ENCODE peak calls at places on chromosome 11, in seven cellular contexts. One of them, this sample, is unnamed.

GRCh38 chr11:9748361-9748970 is 84.6 kb downstream of the SWAP70 start:
- DNase-seq in HEK293T: peak; percentile 65
- DNase-seq in activated CD8-positive, alpha-beta memory T cell treated with anti-CD3 and anti-CD28 coated beads for 24 hours: peak; percentile 77
- DNase-seq in A172: peak; percentile 85
- DNase-seq in body of pancreas: peak; percentile 67
- DNase-seq in stimulated activated CD8-positive, alpha-beta memory T cell treated with anti-CD3 and anti-CD28 coated beads, Interleukin-12 subunit alpha, Interleukin-12 subunit beta, amount 100 ng/mL, for 1 hour: peak; percentile 24
- DNase-seq in activated CD4-positive, alpha-beta T cell treated with anti-CD3 and anti-CD28 coated beads, Interleukin-2, amount 50 U/mL, for 48 hours: peak; percentile 73
- DNase-seq in this sample: peak; percentile 21

GRCh38 chr11:11056316-11056715 is 198.5 kb upstream of the ZBED5 start:
- DNase-seq in HEK293T: no peak
- DNase-seq in activated CD8-positive, alpha-beta memory T cell treated with anti-CD3 and anti-CD28 coated beads for 24 hours: no peak
- DNase-seq in A172: no peak
- DNase-seq in body of pancreas: no peak
- DNase-seq in stimulated activated CD8-positive, alpha-beta memory T cell treated with anti-CD3 and anti-CD28 coated beads, Interleukin-12 subunit alpha, Interleukin-12 subunit beta, amount 100 ng/mL, for 1 hour: no peak
- DNase-seq in activated CD4-positive, alpha-beta T cell treated with anti-CD3 and anti-CD28 coated beads, Interleukin-2, amount 50 U/mL, for 48 hours: no peak
- DNase-seq in this sample: no peak

GRCh38 chr11:8917157-8917820 is 6.3 kb downstream of the AKIP1 start:
- DNase-seq in HEK293T: no peak
- DNase-seq in activated CD8-positive, alpha-beta memory T cell treated with anti-CD3 and anti-CD28 coated beads for 24 hours: no peak
- DNase-seq in A172: peak; percentile 92
- DNase-seq in body of pancreas: peak; percentile 14
- DNase-seq in stimulated activated CD8-positive, alpha-beta memory T cell treated with anti-CD3 and anti-CD28 coated beads, Interleukin-12 subunit alpha, Interleukin-12 subunit beta, amount 100 ng/mL, for 1 hour: no peak
- DNase-seq in activated CD4-positive, alpha-beta T cell treated with anti-CD3 and anti-CD28 coated beads, Interleukin-2, amount 50 U/mL, for 48 hours: no peak
- DNase-seq in this sample: no peak

GRCh38 chr11:86990520-86990919 is 35.3 kb upstream of the FZD4 start:
- DNase-seq in HEK293T: no peak
- DNase-seq in activated CD8-positive, alpha-beta memory T cell treated with anti-CD3 and anti-CD28 coated beads for 24 hours: no peak
- DNase-seq in A172: peak; percentile 64
- DNase-seq in body of pancreas: no peak
- DNase-seq in stimulated activated CD8-positive, alpha-beta memory T cell treated with anti-CD3 and anti-CD28 coated beads, Interleukin-12 subunit alpha, Interleukin-12 subunit beta, amount 100 ng/mL, for 1 hour: no peak
- DNase-seq in activated CD4-positive, alpha-beta T cell treated with anti-CD3 and anti-CD28 coated beads, Interleukin-2, amount 50 U/mL, for 48 hours: no peak
- DNase-seq in this sample: no peak

GRCh38 chr11:34274712-34275398 is 83.0 kb downstream of the ABTB2 start:
- DNase-seq in HEK293T: no peak
- DNase-seq in activated CD8-positive, alpha-beta memory T cell treated with anti-CD3 and anti-CD28 coated beads for 24 hours: no peak
- DNase-seq in A172: peak; percentile 96
- DNase-seq in body of pancreas: peak; percentile 89
- DNase-seq in stimulated activated CD8-positive, alpha-beta memory T cell treated with anti-CD3 and anti-CD28 coated beads, Interleukin-12 subunit alpha, Interleukin-12 subunit beta, amount 100 ng/mL, for 1 hour: no peak
- DNase-seq in activated CD4-positive, alpha-beta T cell treated with anti-CD3 and anti-CD28 coated beads, Interleukin-2, amount 50 U/mL, for 48 hours: no peak
- DNase-seq in this sample: peak; percentile 46

GRCh38 chr11:127627629-127628462 is 627.3 kb upstream of the KIRREL3 start:
- DNase-seq in HEK293T: no peak
- DNase-seq in activated CD8-positive, alpha-beta memory T cell treated with anti-CD3 and anti-CD28 coated beads for 24 hours: no peak
- DNase-seq in A172: peak; percentile 21
- DNase-seq in body of pancreas: peak; percentile 75
- DNase-seq in stimulated activated CD8-positive, alpha-beta memory T cell treated with anti-CD3 and anti-CD28 coated beads, Interleukin-12 subunit alpha, Interleukin-12 subunit beta, amount 100 ng/mL, for 1 hour: no peak
- DNase-seq in activated CD4-positive, alpha-beta T cell treated with anti-CD3 and anti-CD28 coated beads, Interleukin-2, amount 50 U/mL, for 48 hours: no peak
- DNase-seq in this sample: no peak

GRCh38 chr11:94196363-94196762 is 67.7 kb downstream of the PANX1 start:
- DNase-seq in HEK293T: no peak
- DNase-seq in activated CD8-positive, alpha-beta memory T cell treated with anti-CD3 and anti-CD28 coated beads for 24 hours: no peak
- DNase-seq in A172: no peak
- DNase-seq in body of pancreas: peak; percentile 7
- DNase-seq in stimulated activated CD8-positive, alpha-beta memory T cell treated with anti-CD3 and anti-CD28 coated beads, Interleukin-12 subunit alpha, Interleukin-12 subunit beta, amount 100 ng/mL, for 1 hour: no peak
- DNase-seq in activated CD4-positive, alpha-beta T cell treated with anti-CD3 and anti-CD28 coated beads, Interleukin-2, amount 50 U/mL, for 48 hours: no peak
- DNase-seq in this sample: no peak

GRCh38 chr11:35954205-35954604 is 10.3 kb downstream of the LDLRAD3 start:
- DNase-seq in HEK293T: no peak
- DNase-seq in activated CD8-positive, alpha-beta memory T cell treated with anti-CD3 and anti-CD28 coated beads for 24 hours: no peak
- DNase-seq in A172: no peak
- DNase-seq in body of pancreas: no peak
- DNase-seq in stimulated activated CD8-positive, alpha-beta memory T cell treated with anti-CD3 and anti-CD28 coated beads, Interleukin-12 subunit alpha, Interleukin-12 subunit beta, amount 100 ng/mL, for 1 hour: no peak
- DNase-seq in activated CD4-positive, alpha-beta T cell treated with anti-CD3 and anti-CD28 coated beads, Interleukin-2, amount 50 U/mL, for 48 hours: no peak
- DNase-seq in this sample: no peak

GRCh38 chr11:80473562-80473961 is 1032.7 kb upstream of the TENM4 start:
- DNase-seq in HEK293T: no peak
- DNase-seq in activated CD8-positive, alpha-beta memory T cell treated with anti-CD3 and anti-CD28 coated beads for 24 hours: no peak
- DNase-seq in A172: no peak
- DNase-seq in body of pancreas: no peak
- DNase-seq in stimulated activated CD8-positive, alpha-beta memory T cell treated with anti-CD3 and anti-CD28 coated beads, Interleukin-12 subunit alpha, Interleukin-12 subunit beta, amount 100 ng/mL, for 1 hour: no peak
- DNase-seq in activated CD4-positive, alpha-beta T cell treated with anti-CD3 and anti-CD28 coated beads, Interleukin-2, amount 50 U/mL, for 48 hours: no peak
- DNase-seq in this sample: no peak

GRCh38 chr11:19244084-19244483 is 3.3 kb upstream of the E2F8 start:
- DNase-seq in HEK293T: no peak
- DNase-seq in activated CD8-positive, alpha-beta memory T cell treated with anti-CD3 and anti-CD28 coated beads for 24 hours: no peak
- DNase-seq in A172: no peak
- DNase-seq in body of pancreas: peak; percentile 36
- DNase-seq in stimulated activated CD8-positive, alpha-beta memory T cell treated with anti-CD3 and anti-CD28 coated beads, Interleukin-12 subunit alpha, Interleukin-12 subunit beta, amount 100 ng/mL, for 1 hour: no peak
- DNase-seq in activated CD4-positive, alpha-beta T cell treated with anti-CD3 and anti-CD28 coated beads, Interleukin-2, amount 50 U/mL, for 48 hours: no peak
- DNase-seq in this sample: no peak

GRCh38 chr11:116415095-116415494 is 357.7 kb downstream of the BUD13 start:
- DNase-seq in HEK293T: no peak
- DNase-seq in activated CD8-positive, alpha-beta memory T cell treated with anti-CD3 and anti-CD28 coated beads for 24 hours: no peak
- DNase-seq in A172: no peak
- DNase-seq in body of pancreas: no peak
- DNase-seq in stimulated activated CD8-positive, alpha-beta memory T cell treated with anti-CD3 and anti-CD28 coated beads, Interleukin-12 subunit alpha, Interleukin-12 subunit beta, amount 100 ng/mL, for 1 hour: no peak
- DNase-seq in activated CD4-positive, alpha-beta T cell treated with anti-CD3 and anti-CD28 coated beads, Interleukin-2, amount 50 U/mL, for 48 hours: no peak
- DNase-seq in this sample: no peak

GRCh38 chr11:126231725-126232459 is 20.3 kb downstream of the FAM118B start:
- DNase-seq in HEK293T: no peak
- DNase-seq in activated CD8-positive, alpha-beta memory T cell treated with anti-CD3 and anti-CD28 coated beads for 24 hours: no peak
- DNase-seq in A172: no peak
- DNase-seq in body of pancreas: no peak
- DNase-seq in stimulated activated CD8-positive, alpha-beta memory T cell treated with anti-CD3 and anti-CD28 coated beads, Interleukin-12 subunit alpha, Interleukin-12 subunit beta, amount 100 ng/mL, for 1 hour: no peak
- DNase-seq in activated CD4-positive, alpha-beta T cell treated with anti-CD3 and anti-CD28 coated beads, Interleukin-2, amount 50 U/mL, for 48 hours: no peak
- DNase-seq in this sample: no peak

GRCh38 chr11:2463766-2464277 is 19.0 kb downstream of the KCNQ1 start:
- DNase-seq in HEK293T: no peak
- DNase-seq in activated CD8-positive, alpha-beta memory T cell treated with anti-CD3 and anti-CD28 coated beads for 24 hours: no peak
- DNase-seq in A172: no peak
- DNase-seq in body of pancreas: no peak
- DNase-seq in stimulated activated CD8-positive, alpha-beta memory T cell treated with anti-CD3 and anti-CD28 coated beads, Interleukin-12 subunit alpha, Interleukin-12 subunit beta, amount 100 ng/mL, for 1 hour: no peak
- DNase-seq in activated CD4-positive, alpha-beta T cell treated with anti-CD3 and anti-CD28 coated beads, Interleukin-2, amount 50 U/mL, for 48 hours: peak; percentile 2
- DNase-seq in this sample: no peak

GRCh38 chr11:122116591-122116990 is 576 bp upstream of the BLID start:
- DNase-seq in HEK293T: no peak
- DNase-seq in activated CD8-positive, alpha-beta memory T cell treated with anti-CD3 and anti-CD28 coated beads for 24 hours: no peak
- DNase-seq in A172: no peak
- DNase-seq in body of pancreas: no peak
- DNase-seq in stimulated activated CD8-positive, alpha-beta memory T cell treated with anti-CD3 and anti-CD28 coated beads, Interleukin-12 subunit alpha, Interleukin-12 subunit beta, amount 100 ng/mL, for 1 hour: no peak
- DNase-seq in activated CD4-positive, alpha-beta T cell treated with anti-CD3 and anti-CD28 coated beads, Interleukin-2, amount 50 U/mL, for 48 hours: no peak
- DNase-seq in this sample: no peak

GRCh38 chr11:95443386-95443785 is 212.4 kb upstream of the SESN3 start:
- DNase-seq in HEK293T: no peak
- DNase-seq in activated CD8-positive, alpha-beta memory T cell treated with anti-CD3 and anti-CD28 coated beads for 24 hours: no peak
- DNase-seq in A172: no peak
- DNase-seq in body of pancreas: no peak
- DNase-seq in stimulated activated CD8-positive, alpha-beta memory T cell treated with anti-CD3 and anti-CD28 coated beads, Interleukin-12 subunit alpha, Interleukin-12 subunit beta, amount 100 ng/mL, for 1 hour: no peak
- DNase-seq in activated CD4-positive, alpha-beta T cell treated with anti-CD3 and anti-CD28 coated beads, Interleukin-2, amount 50 U/mL, for 48 hours: peak; percentile 21
- DNase-seq in this sample: no peak

GRCh38 chr11:28512143-28512756 is 404.1 kb downstream of the METTL15 start:
- DNase-seq in HEK293T: no peak
- DNase-seq in activated CD8-positive, alpha-beta memory T cell treated with anti-CD3 and anti-CD28 coated beads for 24 hours: no peak
- DNase-seq in A172: no peak
- DNase-seq in body of pancreas: no peak
- DNase-seq in stimulated activated CD8-positive, alpha-beta memory T cell treated with anti-CD3 and anti-CD28 coated beads, Interleukin-12 subunit alpha, Interleukin-12 subunit beta, amount 100 ng/mL, for 1 hour: no peak
- DNase-seq in activated CD4-positive, alpha-beta T cell treated with anti-CD3 and anti-CD28 coated beads, Interleukin-2, amount 50 U/mL, for 48 hours: no peak
- DNase-seq in this sample: no peak

GRCh38 chr11:39365809-39366436 is 2093.5 kb downstream of the LRRC4C start:
- DNase-seq in HEK293T: no peak
- DNase-seq in activated CD8-positive, alpha-beta memory T cell treated with anti-CD3 and anti-CD28 coated beads for 24 hours: no peak
- DNase-seq in A172: peak; percentile 79
- DNase-seq in body of pancreas: no peak
- DNase-seq in stimulated activated CD8-positive, alpha-beta memory T cell treated with anti-CD3 and anti-CD28 coated beads, Interleukin-12 subunit alpha, Interleukin-12 subunit beta, amount 100 ng/mL, for 1 hour: no peak
- DNase-seq in activated CD4-positive, alpha-beta T cell treated with anti-CD3 and anti-CD28 coated beads, Interleukin-2, amount 50 U/mL, for 48 hours: no peak
- DNase-seq in this sample: no peak

GRCh38 chr11:82505384-82505783 is 228.3 kb downstream of the FAM181B start:
- DNase-seq in HEK293T: no peak
- DNase-seq in activated CD8-positive, alpha-beta memory T cell treated with anti-CD3 and anti-CD28 coated beads for 24 hours: no peak
- DNase-seq in A172: no peak
- DNase-seq in body of pancreas: no peak
- DNase-seq in stimulated activated CD8-positive, alpha-beta memory T cell treated with anti-CD3 and anti-CD28 coated beads, Interleukin-12 subunit alpha, Interleukin-12 subunit beta, amount 100 ng/mL, for 1 hour: no peak
- DNase-seq in activated CD4-positive, alpha-beta T cell treated with anti-CD3 and anti-CD28 coated beads, Interleukin-2, amount 50 U/mL, for 48 hours: no peak
- DNase-seq in this sample: no peak

GRCh38 chr11:70046089-70046488 is 32.0 kb upstream of the ANO1 start:
- DNase-seq in HEK293T: no peak
- DNase-seq in activated CD8-positive, alpha-beta memory T cell treated with anti-CD3 and anti-CD28 coated beads for 24 hours: no peak
- DNase-seq in A172: no peak
- DNase-seq in body of pancreas: no peak
- DNase-seq in stimulated activated CD8-positive, alpha-beta memory T cell treated with anti-CD3 and anti-CD28 coated beads, Interleukin-12 subunit alpha, Interleukin-12 subunit beta, amount 100 ng/mL, for 1 hour: no peak
- DNase-seq in activated CD4-positive, alpha-beta T cell treated with anti-CD3 and anti-CD28 coated beads, Interleukin-2, amount 50 U/mL, for 48 hours: no peak
- DNase-seq in this sample: no peak

GRCh38 chr11:111565111-111565720 is 24.7 kb downstream of the LAYN start:
- DNase-seq in HEK293T: peak; percentile 71
- DNase-seq in activated CD8-positive, alpha-beta memory T cell treated with anti-CD3 and anti-CD28 coated beads for 24 hours: peak; percentile 78
- DNase-seq in A172: peak; percentile 51
- DNase-seq in body of pancreas: peak; percentile 74
- DNase-seq in stimulated activated CD8-positive, alpha-beta memory T cell treated with anti-CD3 and anti-CD28 coated beads, Interleukin-12 subunit alpha, Interleukin-12 subunit beta, amount 100 ng/mL, for 1 hour: peak; percentile 47
- DNase-seq in activated CD4-positive, alpha-beta T cell treated with anti-CD3 and anti-CD28 coated beads, Interleukin-2, amount 50 U/mL, for 48 hours: peak; percentile 73
- DNase-seq in this sample: peak; percentile 12